ENCODE peak calls at places on chromosomes 6 and 20, in nine cellular contexts. N is H1, J is lower lobe of right lung, O is hepatocyte, G is OCI-LY7, S is psoas muscle, K is adrenal gland, T is ovary, L is IMR-90. A is an unnamed sample.

GRCh38 chr6:100753421-100753820 is 127.7 kb downstream of the ASCC3 start:
- DNase-seq in T (no peak), O (no peak), S (no peak), G (no peak), N (no peak), L (no peak), K (no peak), J (no peak), A (no peak)

GRCh38 chr6:170101281-170102035 is 189.4 kb downstream of the DLL1 start:
- DNase-seq in K (peak), S (no peak), O (no peak), N (peak), G (no peak), T (peak), J (no peak), L (no peak), A (peak)

GRCh38 chr6:117076076-117076475 is 189.3 kb upstream of the VGLL2 start:
- DNase-seq in L (no peak), N (no peak), J (no peak), T (no peak), K (no peak), G (no peak), O (no peak), S (no peak), A (no peak)

GRCh38 chr6:168377856-168378832 is 58.6 kb upstream of the DACT2 start:
- DNase-seq in J (no peak), K (no peak), N (no peak), O (no peak), G (no peak), T (peak), S (peak), L (no peak), A (peak)

GRCh38 chr6:142474446-142475289 is 172.9 kb downstream of the ADGRG6 start:
- DNase-seq in K (peak), T (no peak), L (peak), J (no peak), G (peak), N (peak), O (peak), S (no peak), A (peak)

GRCh38 chr6:82033631-82034211 is 213.8 kb downstream of the IBTK start:
- DNase-seq in J (no peak), L (peak), O (no peak), T (no peak), S (peak), N (no peak), K (no peak), G (no peak), A (no peak)

GRCh38 chr20:18188446-18188845 is 50.8 kb downstream of the KAT14 start:
- DNase-seq in N (no peak), T (no peak), J (no peak), L (peak), K (no peak), G (no peak), O (no peak), S (no peak), A (no peak)

GRCh38 chr6:27836080-27836782 is 76.0 kb downstream of the OR2B2 start:
- DNase-seq in T (no peak), L (no peak), N (peak), K (no peak), G (peak), J (no peak), S (no peak), O (no peak), A (no peak)

GRCh38 chr6:52734072-52734471 is 29.2 kb downstream of the GSTA2 start:
- DNase-seq in J (no peak), G (no peak), K (no peak), T (no peak), N (no peak), L (no peak), O (no peak), S (no peak), A (no peak)

GRCh38 chr6:46491789-46492547 is 719 bp upstream of the RCAN2 start:
- DNase-seq in J (peak), N (peak), S (peak), O (peak), G (peak), T (peak), K (peak), L (peak), A (peak)

GRCh38 chr20:10551732-10552724 is 116.9 kb downstream of the SLX4IP start:
- DNase-seq in O (no peak), J (no peak), L (no peak), S (no peak), T (no peak), K (no peak), G (no peak), N (no peak), A (no peak)

GRCh38 chr20:25020345-25020744 is 27.8 kb upstream of the APMAP start:
- DNase-seq in O (no peak), G (no peak), N (no peak), L (no peak), T (no peak), K (no peak), S (no peak), J (no peak), A (no peak)

GRCh38 chr6:165231581-165232276 is 77.7 kb downstream of the C6orf118 start:
- DNase-seq in G (peak), L (no peak), O (peak), N (no peak), J (no peak), S (no peak), K (no peak), T (no peak), A (peak)

GRCh38 chr6:99236010-99236409 is 113.5 kb downstream of the FAXC start:
- DNase-seq in J (no peak), L (no peak), T (no peak), K (no peak), O (no peak), N (no peak), S (no peak), G (no peak), A (no peak)

GRCh38 chr6:155085582-155086253 is 90.6 kb downstream of the TIAM2 start:
- DNase-seq in N (no peak), O (peak), K (peak), G (no peak), J (no peak), L (peak), T (no peak), S (no peak), A (no peak)

GRCh38 chr20:23143098-23143497 is 57.0 kb upstream of the CD93 start:
- DNase-seq in J (peak), N (no peak), G (no peak), K (peak), O (peak), L (peak), T (no peak), S (peak), A (no peak)

GRCh38 chr6:117837268-117837667 is 69.8 kb upstream of the SLC35F1 start:
- DNase-seq in O (no peak), T (no peak), K (no peak), S (no peak), J (no peak), N (no peak), G (no peak), L (no peak), A (no peak)

GRCh38 chr6:16769131-16769985 is 8.1 kb upstream of the ATXN1 start:
- DNase-seq in S (peak), G (no peak), L (peak), J (no peak), O (peak), T (no peak), N (no peak), K (peak), A (no peak)

GRCh38 chr20:19756756-19757486 is 1.1 kb upstream of the RIN2 start:
- DNase-seq in G (no peak), S (no peak), J (no peak), T (no peak), O (no peak), K (no peak), N (no peak), L (no peak), A (no peak)

GRCh38 chr6:83442752-83443151 is 11.9 kb upstream of the ME1 start:
- DNase-seq in K (no peak), J (no peak), O (peak), T (no peak), N (no peak), S (no peak), L (peak), G (no peak), A (no peak)

GRCh38 chr20:23344336-23344735 is 6.3 kb upstream of the NXT1 start:
- DNase-seq in K (no peak), G (no peak), L (no peak), N (no peak), O (no peak), S (no peak), T (no peak), J (no peak), A (no peak)

GRCh38 chr6:128491041-128491642 is 29.3 kb downstream of the PTPRK start:
- DNase-seq in N (no peak), L (no peak), G (no peak), O (no peak), S (no peak), T (no peak), K (no peak), J (no peak), A (no peak)

GRCh38 chr6:36840471-36841461 is 1.5 kb upstream of the CPNE5 start:
- DNase-seq in N (peak), S (peak), J (no peak), K (no peak), L (no peak), T (peak), G (no peak), O (peak), A (no peak)

GRCh38 chr20:25669826-25670422 is 26.7 kb downstream of the ZNF337 start:
- DNase-seq in O (peak), T (no peak), N (no peak), L (peak), S (peak), G (peak), J (no peak), K (peak), A (no peak)

GRCh38 chr20:61682114-61682997 is 383.3 kb downstream of the TAF4 start:
- DNase-seq in L (no peak), J (no peak), N (no peak), G (no peak), O (no peak), S (no peak), T (no peak), K (no peak), A (no peak)

GRCh38 chr20:4613718-4614620 is 107.7 kb upstream of the PRND start:
- DNase-seq in N (peak), O (no peak), L (no peak), J (no peak), G (peak), S (peak), T (no peak), K (peak), A (peak)
- TF ChIP-seq CTCF in N (peak), O (no peak), L (peak), J (peak), G (peak), S (peak), T (peak), K (peak), A (peak)

GRCh38 chr6:160791981-160792418 is 90.0 kb downstream of the PLG start:
- DNase-seq in O (no peak), J (no peak), K (no peak), S (no peak), N (no peak), T (no peak), L (no peak), G (no peak), A (no peak)

GRCh38 chr6:160790028-160790792 is 88.2 kb downstream of the PLG start:
- DNase-seq in J (no peak), K (no peak), O (no peak), G (peak), N (peak), T (no peak), S (no peak), L (no peak), A (no peak)

GRCh38 chr6:160788806-160789205 is 86.8 kb downstream of the PLG start:
- DNase-seq in K (no peak), O (no peak), T (no peak), N (no peak), J (no peak), L (no peak), G (no peak), S (no peak), A (no peak)

GRCh38 chr6:160791459-160791858 is 89.4 kb downstream of the PLG start:
- DNase-seq in K (no peak), S (no peak), T (no peak), O (no peak), N (no peak), J (no peak), L (no peak), G (no peak), A (no peak)

GRCh38 chr6:160789263-160790027 is 87.4 kb downstream of the PLG start:
- DNase-seq in T (no peak), S (no peak), G (no peak), O (no peak), J (no peak), K (no peak), N (no peak), L (no peak), A (no peak)
- H3K4me3 ChIP-seq in T (no peak), S (no peak), G (no peak), O (no peak), J (no peak), K (no peak), N (no peak), L (no peak), A (no peak)

GRCh38 chr20:50188879-50189680 is 1.6 kb upstream of the CEBPB start:
- DNase-seq in J (peak), N (no peak), O (peak), T (peak), S (peak), G (no peak), K (peak), L (no peak), A (no peak)

GRCh38 chr20:50191566-50192363 is 1.1 kb downstream of the CEBPB start:
- DNase-seq in K (peak), J (peak), O (peak), G (peak), T (peak), N (peak), L (peak), S (peak), A (no peak)

GRCh38 chr20:50189681-50190250 is 864 bp upstream of the CEBPB start:
- DNase-seq in S (peak), O (peak), L (no peak), G (peak), J (peak), N (no peak), K (peak), T (peak), A (no peak)

GRCh38 chr20:50191065-50191565 is 485 bp downstream of the CEBPB start:
- DNase-seq in G (peak), K (peak), O (peak), T (no peak), J (peak), L (no peak), N (peak), S (peak), A (no peak)

DNA sequence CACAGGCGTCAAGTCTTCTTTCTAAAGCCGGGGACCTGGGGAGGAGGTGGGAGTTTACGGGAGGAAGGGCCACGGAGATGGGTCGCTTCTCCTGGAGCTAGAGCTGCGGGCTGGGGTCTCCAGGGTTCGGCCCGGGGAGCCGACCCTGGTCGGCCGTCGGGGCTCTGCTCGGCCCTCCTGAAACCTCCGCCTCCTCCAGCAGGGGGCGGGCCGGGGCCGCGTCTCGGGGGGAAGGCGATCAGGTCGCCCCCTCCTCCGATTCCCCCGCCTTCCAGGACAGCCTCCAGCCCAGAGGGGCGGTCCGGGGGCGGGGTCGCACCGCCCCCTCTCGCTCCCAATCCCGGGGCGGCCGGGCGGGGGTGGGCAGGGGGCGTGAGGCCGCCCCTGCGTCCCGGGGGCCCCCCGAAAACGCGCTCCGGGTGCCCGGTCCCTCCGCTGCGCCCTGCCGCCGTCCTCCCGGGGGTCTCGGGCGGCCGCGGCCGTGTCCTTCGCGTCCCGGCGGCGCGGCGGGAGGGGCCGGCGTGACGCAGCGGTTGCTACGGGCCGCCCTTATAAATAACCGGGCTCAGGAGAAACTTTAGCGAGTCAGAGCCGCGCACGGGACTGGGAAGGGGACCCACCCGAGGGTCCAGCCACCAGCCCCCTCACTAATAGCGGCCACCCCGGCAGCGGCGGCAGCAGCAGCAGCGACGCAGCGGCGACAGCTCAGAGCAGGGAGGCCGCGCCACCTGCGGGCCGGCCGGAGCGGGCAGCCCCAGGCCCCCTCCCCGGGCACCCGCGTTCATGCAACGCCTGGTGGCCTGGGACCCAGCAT is at the start of gene CEBPB:
- DNase-seq in N (peak), T (peak), O (peak), L (peak), G (peak), S (peak), K (peak), J (peak), A (peak)
- H3K27ac ChIP-seq in N (peak), T (peak), O (peak), L (peak), G (peak), S (peak), K (peak), J (peak), A (peak)

GRCh38 chr20:14336667-14337066 is 745 bp downstream of the FLRT3 start:
- DNase-seq in O (peak), K (no peak), N (no peak), S (no peak), G (no peak), L (peak), T (no peak), J (no peak), A (no peak)

GRCh38 chr20:14333734-14334133 is 3.7 kb downstream of the FLRT3 start:
- DNase-seq in O (no peak), T (no peak), J (no peak), K (no peak), G (no peak), L (no peak), S (no peak), N (no peak), A (no peak)

GRCh38 chr20:14335122-14335521 is 2.3 kb downstream of the FLRT3 start:
- DNase-seq in T (no peak), N (no peak), J (no peak), S (no peak), O (no peak), L (no peak), K (no peak), G (no peak), A (no peak)

GRCh38 chr20:14334306-14334930 is 3.0 kb downstream of the FLRT3 start:
- DNase-seq in O (peak), K (no peak), J (no peak), L (peak), S (no peak), G (peak), N (no peak), T (peak), A (no peak)

DNA sequence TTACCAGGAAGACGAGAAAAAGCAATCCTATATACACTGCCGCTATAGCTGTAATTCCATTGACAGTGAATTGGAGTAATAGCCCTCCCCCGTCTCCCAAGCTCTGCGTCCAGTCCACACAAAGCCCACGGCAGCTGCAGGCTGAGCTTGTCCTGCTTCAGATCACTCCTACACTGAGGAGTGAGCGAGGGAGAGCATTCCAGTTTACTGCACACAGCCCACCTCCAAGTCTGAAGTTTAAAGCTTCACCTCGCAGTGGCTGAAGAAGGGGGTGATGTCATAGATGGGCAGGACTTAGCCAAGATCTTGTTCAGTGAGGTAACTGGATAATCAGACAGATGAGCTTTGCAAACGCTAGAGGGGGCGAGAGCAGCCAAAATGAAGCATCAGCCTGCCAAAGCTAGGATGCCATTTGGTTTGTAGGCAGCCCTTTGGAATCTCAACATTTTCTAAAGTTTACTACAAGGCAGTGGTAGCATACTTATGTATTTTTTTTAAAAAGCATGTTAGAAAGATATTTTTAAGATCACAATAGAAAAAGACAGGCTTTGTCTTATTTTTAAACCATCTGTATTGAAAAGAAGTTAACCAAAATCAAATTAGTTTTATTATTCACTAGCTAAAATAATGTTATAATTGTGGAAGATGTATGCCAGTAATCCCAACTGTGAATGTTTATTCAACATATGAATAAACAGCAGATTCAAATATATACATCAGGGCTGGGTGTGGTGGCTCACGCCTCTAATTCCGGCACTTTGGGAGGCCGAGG is at the start of gene FLRT3:
- DNase-seq in O (peak), S (peak), L (peak), N (peak), J (peak), K (peak), G (peak), T (peak), A (peak)
- TF ChIP-seq CTCF in O (peak), S (peak), L (peak), N (peak), J (peak), K (peak), G (peak), T (peak), A (peak)

GRCh38 chr6:67501738-67502137 is 1133.3 kb upstream of the ADGRB3 start:
- DNase-seq in L (no peak), N (no peak), J (no peak), O (no peak), K (no peak), G (no peak), S (no peak), T (no peak), A (no peak)
- H3K4me3 ChIP-seq in L (no peak), N (no peak), J (no peak), O (no peak), K (no peak), G (no peak), S (no peak), T (no peak), A (no peak)

DNA sequence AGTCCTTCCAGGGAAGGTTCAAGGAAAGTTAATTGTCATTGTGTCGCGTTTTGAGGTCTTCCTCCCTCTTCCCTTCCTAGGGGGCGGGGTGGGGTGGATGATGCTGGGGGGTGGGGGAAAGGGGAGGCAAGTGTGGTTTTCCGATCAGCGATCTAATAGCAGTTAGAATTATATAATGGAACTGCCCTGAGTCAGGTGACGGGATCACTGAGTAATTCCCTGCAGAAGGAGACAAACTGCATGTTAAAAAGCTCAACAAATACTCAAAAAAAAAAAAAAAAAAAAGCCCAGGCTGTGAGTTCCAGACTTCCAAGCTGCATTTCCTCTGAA is 240.4 kb downstream of the PHACTR1 start:
- DNase-seq in O (no peak), K (no peak), L (no peak), N (no peak), J (no peak), G (no peak), S (no peak), T (no peak), A (no peak)
- H3K27ac ChIP-seq in O (peak), K (no peak), L (no peak), N (no peak), J (peak), G (no peak), S (peak), T (peak), A (peak)

GRCh38 chr6:137341721-137342195 is 122.6 kb upstream of the IFNGR1 start:
- DNase-seq in K (peak), S (peak), O (no peak), G (peak), L (no peak), J (peak), N (no peak), T (no peak), A (peak)
- TF ChIP-seq CTCF in K (peak), S (no peak), O (no peak), G (peak), L (peak), J (peak), N (peak), T (no peak), A (peak)